ENCODE peak calls at places on chromosome 5, in eight cellular contexts. K is tibial artery, M is psoas muscle, P is GM06990, O is OCI-LY7, A is epithelial cell of esophagus, F is hepatocyte, Y is cardiac muscle cell. L is an unnamed sample.
A peak's percentile ranks its signal among the peaks of the same experiment; 100 is the strongest.

GRCh38 chr5:168165977-168166376 is 125.5 kb upstream of the WWC1 start:
- DNase-seq in A (no peak), O (no peak), P (no peak), Y (no peak), F (no peak), K (no peak), M (no peak), L (no peak)

GRCh38 chr5:120454094-120454798 is 9.9 kb upstream of the PRR16 start:
- DNase-seq in P (no peak), O (no peak), Y (peak; percentile 90), F (no peak), K (no peak), M (no peak), A (peak; percentile 65), L (no peak)

GRCh38 chr5:133867341-133867740 is 101.1 kb downstream of the C5orf15 start:
- DNase-seq in P (no peak), K (no peak), F (no peak), A (peak; percentile 48), O (no peak), Y (no peak), M (peak; percentile 12), L (no peak)

GRCh38 chr5:59293700-59294099 is 599.8 kb downstream of the PDE4D start:
- DNase-seq in M (no peak), O (no peak), P (no peak), F (no peak), Y (no peak), A (peak; percentile 31), K (no peak), L (no peak)

GRCh38 chr5:57420821-57421220 is 61.8 kb downstream of the ACTBL2 start:
- DNase-seq in P (no peak), O (no peak), F (no peak), A (no peak), K (no peak), Y (no peak), M (no peak), L (no peak)

GRCh38 chr5:176629853-176630680 is at the start of the genes EIF4E1B and SNCB:
- DNase-seq in A (peak; percentile 63), O (peak; percentile 84), K (no peak), M (peak; percentile 70), Y (peak; percentile 53), F (peak; percentile 72), P (peak; percentile 70), L (no peak)

GRCh38 chr5:32278403-32278802 is 34.3 kb downstream of the MTMR12 start:
- DNase-seq in P (no peak), M (no peak), K (no peak), F (peak; percentile 50), A (peak; percentile 20), O (no peak), Y (peak; percentile 84), L (no peak)

GRCh38 chr5:105907016-105907415 is 1763.7 kb downstream of the EFNA5 start:
- DNase-seq in P (no peak), K (no peak), F (no peak), O (no peak), A (no peak), M (no peak), Y (no peak), L (peak; percentile 6)

GRCh38 chr5:168086104-168086610 is 205.3 kb upstream of the WWC1 start:
- DNase-seq in K (no peak), Y (peak; percentile 3), O (no peak), P (no peak), A (peak; percentile 60), M (no peak), F (peak; percentile 72), L (no peak)

GRCh38 chr5:79536193-79536906 is 22.4 kb upstream of the HOMER1 start:
- DNase-seq in K (no peak), O (no peak), A (no peak), Y (no peak), F (no peak), P (no peak), M (no peak), L (no peak)

GRCh38 chr5:79540939-79541338 is 27.0 kb upstream of the HOMER1 start:
- DNase-seq in F (no peak), K (no peak), O (no peak), A (no peak), P (no peak), M (no peak), Y (no peak), L (no peak)

DNA sequence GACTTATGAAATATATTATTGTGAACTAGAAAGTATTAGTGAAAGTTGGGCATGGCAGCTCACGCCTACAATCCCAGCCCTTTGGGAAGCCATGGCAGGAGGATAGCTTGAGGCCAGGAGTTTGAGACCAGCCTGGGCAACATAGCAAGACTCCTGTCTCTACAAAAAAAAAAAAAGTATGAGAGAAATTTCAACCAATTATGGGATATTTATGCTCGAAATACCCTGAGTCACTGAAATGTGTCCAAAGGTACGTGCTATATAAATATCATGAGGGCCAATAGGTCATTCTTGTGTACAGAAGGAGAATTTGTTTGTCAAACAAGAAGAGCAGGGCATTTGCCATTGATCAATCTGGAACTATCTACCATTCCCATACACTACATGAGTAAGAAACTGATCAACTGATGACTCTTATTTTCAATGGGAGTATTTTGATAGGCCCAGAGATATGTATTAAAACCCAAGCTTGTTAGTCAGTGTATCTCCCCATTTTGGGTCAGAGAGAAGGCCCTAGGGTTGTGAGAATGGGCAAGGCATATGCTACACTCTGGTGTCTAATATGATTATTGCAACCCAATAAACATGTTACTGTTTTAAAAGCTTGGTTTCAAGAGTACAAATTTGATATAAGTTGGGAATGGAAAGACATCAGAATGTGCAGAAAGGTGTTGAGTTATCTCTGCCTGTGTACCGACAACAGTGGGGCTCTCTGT is 21.7 kb upstream of the HOMER1 start:
- DNase-seq in F (no peak), M (no peak), A (peak; percentile 14), O (no peak), P (no peak), K (no peak), Y (no peak), L (no peak)
- TF ChIP-seq CTCF in F (no peak), M (peak; percentile 13), A (peak; percentile 19), O (peak; percentile 43), P (no peak), K (no peak), Y (peak; percentile 10), L (peak; percentile 4)

GRCh38 chr5:127290019-127290945 is at the start of gene MEGF10:
- DNase-seq in P (no peak), M (peak; percentile 72), O (no peak), F (peak; percentile 71), A (peak; percentile 33), K (no peak), Y (peak; percentile 66), L (no peak)

GRCh38 chr5:127293373-127293772 is 2.8 kb downstream of the MEGF10 start:
- DNase-seq in O (no peak), M (no peak), P (no peak), K (no peak), Y (no peak), F (no peak), A (no peak), L (no peak)

GRCh38 chr5:127288676-127289075 is 1.9 kb upstream of the MEGF10 start:
- DNase-seq in Y (no peak), F (no peak), M (no peak), K (no peak), P (no peak), A (no peak), O (no peak), L (no peak)

GRCh38 chr5:127292030-127292735 is 1.6 kb downstream of the MEGF10 start:
- DNase-seq in F (no peak), A (no peak), O (no peak), K (no peak), P (no peak), Y (no peak), M (no peak), L (no peak)

GRCh38 chr5:127290946-127291763 is 559 bp downstream of the MEGF10 start:
- DNase-seq in O (no peak), A (no peak), P (no peak), K (no peak), F (no peak), Y (no peak), M (peak; percentile 42), L (no peak)
- H3K4me3 ChIP-seq in O (no peak overlapping the region), A (no peak overlapping the region), P (no peak overlapping the region), K (peak overlapping the region; percentile 27), F (peak overlapping the region; percentile 68), Y (peak overlapping the region; percentile 42), M (peak overlapping the region; percentile 75), L (no peak overlapping the region)

GRCh38 chr5:96440185-96440538 is 7.1 kb upstream of the PCSK1 start:
- DNase-seq in F (no peak), P (no peak), A (no peak), O (no peak), M (no peak), Y (no peak), K (no peak), L (no peak)

GRCh38 chr5:96434201-96434645 is 1.2 kb upstream of the PCSK1 start:
- DNase-seq in Y (peak; percentile 89), O (peak; percentile 5), A (peak; percentile 67), F (peak; percentile 86), K (peak; percentile 55), M (peak; percentile 69), P (peak; percentile 9), L (peak; percentile 50)

DNA sequence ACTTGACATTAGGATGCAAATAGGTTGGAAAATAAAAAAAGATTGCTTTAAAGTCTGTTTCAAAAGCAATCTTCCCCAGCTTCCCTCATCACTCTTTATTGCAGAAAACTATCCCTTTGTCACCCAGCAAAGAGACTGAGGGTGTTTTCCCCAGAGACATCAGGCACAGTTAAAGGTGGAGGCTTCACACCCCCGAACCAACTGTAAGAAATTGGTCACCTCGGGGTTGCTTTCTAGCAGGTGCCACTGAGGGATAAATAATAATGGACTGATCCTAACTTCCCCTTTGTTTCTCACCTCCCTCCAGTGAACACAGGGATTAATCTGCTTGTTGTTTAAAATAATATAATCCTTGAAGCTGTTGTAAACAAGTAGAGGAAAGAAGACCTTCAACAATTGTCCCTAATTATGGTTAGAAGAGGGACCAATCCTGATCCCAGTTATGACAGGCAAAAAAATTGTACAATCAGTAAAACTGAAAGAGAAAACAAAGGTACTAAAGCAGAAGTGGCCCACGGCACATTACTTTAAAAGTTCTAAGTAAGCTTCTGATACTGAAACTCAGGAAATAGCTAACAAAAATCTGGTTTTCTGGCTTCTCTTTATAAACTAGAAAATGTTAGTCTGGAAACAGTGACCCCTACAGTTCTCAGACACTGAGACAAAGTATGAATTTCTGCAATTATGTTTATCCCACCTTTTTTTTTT is 6.6 kb upstream of the PCSK1 start:
- DNase-seq in K (no peak), F (no peak), O (peak; percentile 69), P (peak; percentile 66), M (no peak), A (no peak), Y (peak; percentile 12), L (no peak)
- TF ChIP-seq CTCF in K (no peak), F (no peak), O (peak; percentile 71), P (peak; percentile 50), M (no peak), A (no peak), Y (peak; percentile 29), L (no peak)

GRCh38 chr5:10440367-10440990 is 1.2 kb upstream of the ROPN1L start:
- DNase-seq in Y (no peak), F (no peak), A (no peak), M (no peak), P (no peak), O (no peak), K (no peak), L (no peak)
- H3K4me3 ChIP-seq in Y (no peak overlapping the region), F (peak overlapping the region; percentile 44), A (no peak overlapping the region), M (peak overlapping the region; percentile 79), P (no peak overlapping the region), O (no peak overlapping the region), K (peak overlapping the region; percentile 60), L (no peak overlapping the region)

DNA sequence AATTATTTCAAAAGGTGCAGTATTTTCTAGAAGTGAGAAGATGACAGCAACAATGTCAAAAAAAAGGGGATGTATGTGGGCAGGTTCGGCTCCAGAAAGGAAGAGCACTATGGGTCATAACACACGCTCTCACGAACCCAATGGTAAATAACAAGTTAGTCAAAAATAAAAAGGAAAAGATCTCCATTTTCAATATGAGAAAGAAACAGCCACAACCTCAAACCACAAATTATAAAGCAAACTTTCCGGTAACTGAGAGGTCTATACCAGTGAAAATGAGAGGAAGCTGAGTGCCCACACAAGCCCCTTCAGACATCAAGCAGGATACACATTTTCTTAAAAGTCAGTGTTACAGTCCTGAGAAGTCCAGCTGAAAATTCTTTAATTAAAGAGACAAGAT is 398.5 kb upstream of the RPS23 start:
- DNase-seq in A (no peak), Y (no peak), O (no peak), M (no peak), F (no peak), P (peak; percentile 13), K (no peak), L (no peak)
- TF ChIP-seq CTCF in A (no peak), Y (no peak), O (no peak), M (no peak), F (no peak), P (no peak), K (no peak), L (no peak)